ENCODE peak calls at places on chromosomes 3 and 15, in five cellular contexts. One of them, this sample, is unnamed.

GRCh38 chr3:194333212-194333980 is 17.7 kb downstream of the CPN2 start:
- DNase-seq in pancreas: peak
- DNase-seq in progenitor cell of endocrine pancreas: peak
- DNase-seq in kidney: peak
- DNase-seq in AG04450: no peak
- DNase-seq in this sample: peak

GRCh38 chr3:101513419-101513986 is 491 bp upstream of the SENP7 start:
- DNase-seq in kidney: no peak
- DNase-seq in pancreas: no peak
- DNase-seq in progenitor cell of endocrine pancreas: no peak
- DNase-seq in AG04450: peak
- DNase-seq in this sample: no peak

GRCh38 chr15:32870240-32871033 is 152.6 kb downstream of the GREM1 start:
- DNase-seq in pancreas: no peak
- DNase-seq in AG04450: peak
- DNase-seq in progenitor cell of endocrine pancreas: no peak
- DNase-seq in kidney: no peak
- DNase-seq in this sample: no peak

GRCh38 chr3:5787863-5788488 is 600.5 kb downstream of the EDEM1 start:
- DNase-seq in progenitor cell of endocrine pancreas: no peak
- DNase-seq in pancreas: no peak
- DNase-seq in kidney: no peak
- DNase-seq in AG04450: no peak
- DNase-seq in this sample: no peak

GRCh38 chr3:195249057-195249770 is 21.7 kb downstream of the XXYLT1 start:
- DNase-seq in progenitor cell of endocrine pancreas: no peak
- DNase-seq in pancreas: no peak
- DNase-seq in AG04450: no peak
- DNase-seq in kidney: no peak
- DNase-seq in this sample: no peak

GRCh38 chr3:107361633-107362032 is 15.6 kb upstream of the CCDC54 start:
- DNase-seq in pancreas: no peak
- DNase-seq in kidney: no peak
- DNase-seq in AG04450: no peak
- DNase-seq in progenitor cell of endocrine pancreas: no peak
- DNase-seq in this sample: no peak

GRCh38 chr3:175338775-175339535 is 479.8 kb downstream of the NAALADL2 start:
- DNase-seq in kidney: no peak
- DNase-seq in progenitor cell of endocrine pancreas: no peak
- DNase-seq in pancreas: no peak
- DNase-seq in AG04450: peak
- DNase-seq in this sample: no peak

GRCh38 chr15:48373855-48374421 is 42.7 kb downstream of the DUT start:
- DNase-seq in progenitor cell of endocrine pancreas: no peak
- DNase-seq in kidney: no peak
- DNase-seq in pancreas: no peak
- DNase-seq in AG04450: no peak
- DNase-seq in this sample: no peak

GRCh38 chr15:93180656-93181055 is 91.6 kb upstream of the RGMA start:
- DNase-seq in AG04450: no peak
- DNase-seq in pancreas: no peak
- DNase-seq in progenitor cell of endocrine pancreas: no peak
- DNase-seq in kidney: no peak
- DNase-seq in this sample: no peak

GRCh38 chr3:162489853-162490252 is 993.2 kb downstream of the OTOL1 start:
- DNase-seq in kidney: no peak
- DNase-seq in AG04450: no peak
- DNase-seq in progenitor cell of endocrine pancreas: no peak
- DNase-seq in pancreas: no peak
- DNase-seq in this sample: no peak

GRCh38 chr3:127544151-127544805 is 46.3 kb downstream of the TPRA1 start:
- DNase-seq in progenitor cell of endocrine pancreas: peak
- DNase-seq in kidney: peak
- DNase-seq in AG04450: peak
- DNase-seq in pancreas: peak
- DNase-seq in this sample: peak

GRCh38 chr15:90915216-90915807 is 12.2 kb downstream of the MAN2A2 start:
- DNase-seq in progenitor cell of endocrine pancreas: no peak
- DNase-seq in AG04450: no peak
- DNase-seq in pancreas: no peak
- DNase-seq in kidney: peak
- DNase-seq in this sample: no peak

GRCh38 chr3:159854500-159855124 is 134.0 kb upstream of the IL12A start:
- DNase-seq in pancreas: no peak
- DNase-seq in kidney: no peak
- DNase-seq in AG04450: peak
- DNase-seq in progenitor cell of endocrine pancreas: no peak
- DNase-seq in this sample: no peak

GRCh38 chr3:129611812-129612349 is 5.4 kb upstream of the PLXND1 start:
- DNase-seq in kidney: peak
- DNase-seq in pancreas: peak
- DNase-seq in progenitor cell of endocrine pancreas: no peak
- DNase-seq in AG04450: no peak
- DNase-seq in this sample: no peak

GRCh38 chr3:129831503-129831902 is 62.0 kb downstream of the TMCC1 start:
- DNase-seq in kidney: no peak
- DNase-seq in progenitor cell of endocrine pancreas: no peak
- DNase-seq in AG04450: no peak
- DNase-seq in pancreas: no peak
- DNase-seq in this sample: no peak

GRCh38 chr3:132196113-132196512 is 121.1 kb upstream of the ACP3 start:
- DNase-seq in kidney: no peak
- DNase-seq in pancreas: no peak
- DNase-seq in AG04450: no peak
- DNase-seq in progenitor cell of endocrine pancreas: no peak
- DNase-seq in this sample: no peak

DNA sequence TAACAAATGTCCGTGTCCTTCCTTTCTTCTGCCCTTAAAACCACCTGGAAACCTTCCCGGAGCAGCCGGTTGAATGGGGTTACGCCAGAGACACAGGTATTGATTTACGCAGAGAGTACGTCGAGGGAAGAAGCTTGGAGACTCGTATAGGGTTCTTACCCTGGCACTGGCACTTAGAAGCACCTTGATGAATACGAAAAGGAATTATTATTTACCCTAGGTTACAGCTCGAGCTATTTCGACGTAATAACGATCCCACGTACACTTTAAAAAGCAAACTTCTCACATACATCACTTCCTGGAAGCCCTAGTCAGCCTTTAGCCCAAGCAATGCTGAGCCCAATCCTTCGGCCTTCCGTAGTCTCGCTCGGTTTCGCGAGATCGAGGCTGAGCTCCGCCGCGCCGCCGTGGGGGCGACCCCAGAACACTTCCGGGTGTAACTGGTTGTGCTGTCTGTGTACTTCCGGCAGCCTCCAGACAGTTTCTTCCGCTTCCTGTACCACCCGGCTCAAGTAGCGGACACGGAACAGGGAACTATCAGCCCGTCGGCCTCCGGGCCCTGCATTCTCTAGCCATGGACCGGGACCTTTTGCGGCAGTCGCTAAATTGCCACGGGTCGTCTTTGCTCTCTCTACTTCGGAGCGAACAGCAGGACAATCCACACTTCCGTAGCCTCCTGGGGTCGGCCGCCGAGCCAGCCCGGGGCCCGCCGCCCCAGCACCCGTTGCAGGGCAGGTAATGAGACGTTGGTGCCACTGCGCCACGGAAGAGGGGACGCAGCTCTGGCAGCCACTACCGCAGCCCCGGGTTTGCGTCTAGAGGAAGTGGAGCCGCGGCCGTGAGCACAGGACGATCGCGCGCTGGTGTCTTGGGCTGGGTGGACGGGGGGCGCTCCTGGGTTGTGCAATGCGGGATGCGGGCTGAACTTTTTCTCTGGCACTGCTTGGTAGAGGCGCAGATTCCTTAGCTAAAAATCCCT is at the start of gene TTC14:
- DNase-seq in kidney: peak
- DNase-seq in progenitor cell of endocrine pancreas: peak
- DNase-seq in pancreas: peak
- DNase-seq in AG04450: peak
- DNase-seq in this sample: peak
- TF ChIP-seq CTCF in kidney: no peak
- TF ChIP-seq CTCF in progenitor cell of endocrine pancreas: no peak
- TF ChIP-seq CTCF in pancreas: no peak
- TF ChIP-seq CTCF in AG04450: no peak
- TF ChIP-seq CTCF in this sample: no peak

GRCh38 chr3:99843590-99844260 is 26.1 kb downstream of the CMSS1 start:
- DNase-seq in kidney: no peak
- DNase-seq in pancreas: no peak
- DNase-seq in AG04450: no peak
- DNase-seq in progenitor cell of endocrine pancreas: no peak
- DNase-seq in this sample: no peak
- TF ChIP-seq CTCF in kidney: no peak
- TF ChIP-seq CTCF in pancreas: no peak
- TF ChIP-seq CTCF in AG04450: no peak
- TF ChIP-seq CTCF in progenitor cell of endocrine pancreas: no peak
- TF ChIP-seq CTCF in this sample: no peak

GRCh38 chr3:16720367-16720766 is 115.1 kb upstream of the DAZL start:
- DNase-seq in progenitor cell of endocrine pancreas: no peak
- DNase-seq in AG04450: no peak
- DNase-seq in pancreas: no peak
- DNase-seq in kidney: no peak
- DNase-seq in this sample: no peak

GRCh38 chr3:16721494-16721893 is 116.3 kb upstream of the DAZL start:
- DNase-seq in progenitor cell of endocrine pancreas: no peak
- DNase-seq in AG04450: no peak
- DNase-seq in kidney: no peak
- DNase-seq in pancreas: no peak
- DNase-seq in this sample: no peak

GRCh38 chr3:16724487-16724886 is 119.3 kb upstream of the DAZL start:
- DNase-seq in kidney: no peak
- DNase-seq in pancreas: no peak
- DNase-seq in AG04450: no peak
- DNase-seq in progenitor cell of endocrine pancreas: no peak
- DNase-seq in this sample: no peak

GRCh38 chr3:16719426-16719825 is 114.2 kb upstream of the DAZL start:
- DNase-seq in pancreas: no peak
- DNase-seq in progenitor cell of endocrine pancreas: no peak
- DNase-seq in kidney: no peak
- DNase-seq in AG04450: no peak
- DNase-seq in this sample: no peak

GRCh38 chr3:16723994-16724393 is 118.8 kb upstream of the DAZL start:
- DNase-seq in pancreas: no peak
- DNase-seq in kidney: no peak
- DNase-seq in progenitor cell of endocrine pancreas: no peak
- DNase-seq in AG04450: no peak
- DNase-seq in this sample: peak
- TF ChIP-seq CTCF in pancreas: no peak
- TF ChIP-seq CTCF in kidney: no peak
- TF ChIP-seq CTCF in progenitor cell of endocrine pancreas: peak
- TF ChIP-seq CTCF in AG04450: peak
- TF ChIP-seq CTCF in this sample: no peak

DNA sequence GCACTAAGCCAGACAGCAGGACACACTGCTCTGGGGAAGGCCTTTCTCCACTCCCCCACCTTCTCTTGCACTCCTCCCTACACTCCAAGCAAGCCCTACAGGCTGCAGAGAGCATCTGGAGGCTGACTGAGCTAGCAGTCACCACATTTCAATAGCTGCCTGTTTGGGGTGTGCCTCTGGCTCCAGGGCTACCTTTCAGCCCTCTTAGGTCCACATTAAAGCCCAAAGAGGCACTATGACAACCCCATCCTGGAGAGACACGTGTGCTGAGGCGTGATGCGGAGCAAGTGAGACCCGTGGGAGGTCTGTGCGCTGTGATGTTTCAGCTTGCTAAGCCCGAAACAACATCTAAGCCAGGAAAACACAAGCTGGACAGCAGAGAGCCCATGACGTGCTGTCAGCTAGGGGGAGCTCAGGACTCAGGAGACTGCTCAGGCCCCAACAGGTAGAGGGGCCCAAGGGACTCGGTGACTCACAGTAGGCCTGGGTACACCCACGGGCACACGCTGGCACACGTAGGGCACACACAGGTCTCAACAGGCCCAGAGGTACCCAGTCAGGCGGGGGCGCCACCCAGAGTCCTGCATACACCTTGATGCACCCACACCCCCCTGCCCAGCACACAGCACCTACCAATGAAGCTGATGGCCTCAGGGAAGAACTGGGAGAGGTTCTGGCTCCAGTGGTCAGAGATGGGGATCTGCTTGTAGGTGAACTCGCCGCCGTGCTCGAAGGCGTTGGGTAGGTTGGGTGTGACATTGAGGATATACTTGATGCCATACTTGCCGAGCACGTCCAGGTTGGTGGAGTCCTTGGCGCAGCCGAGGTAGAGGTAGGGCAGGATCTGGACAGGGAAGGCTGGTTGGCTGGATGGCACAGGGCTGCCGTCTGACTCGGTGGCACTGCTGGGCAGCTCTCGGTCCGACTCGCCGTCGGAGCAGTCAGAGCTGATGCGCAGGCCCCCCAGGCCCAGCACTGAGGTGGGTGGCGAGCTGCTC is 2.8 kb downstream of the DUSP7 start:
- DNase-seq in AG04450: no peak
- DNase-seq in pancreas: no peak
- DNase-seq in progenitor cell of endocrine pancreas: no peak
- DNase-seq in kidney: no peak
- DNase-seq in this sample: peak
- TF ChIP-seq CTCF in AG04450: peak
- TF ChIP-seq CTCF in pancreas: no peak
- TF ChIP-seq CTCF in progenitor cell of endocrine pancreas: no peak
- TF ChIP-seq CTCF in kidney: peak
- TF ChIP-seq CTCF in this sample: no peak

This sample was measured in endothelial cell.